ENCODE peak calls at places on chromosomes 16 and 17, in eight cellular contexts. U is BE2C; P is effector memory CD4-positive, alpha-beta T cell; A is MG63; F is foreskin keratinocyte; E is IMR-90; Z is esophagus muscularis mucosa; R is thoracic aorta. T is an unnamed sample. For H3K27me3, the result is how much of the 10 kb centered on the place peaks cover.

GRCh38 chr17:7988750-7989178 is 13.7 kb upstream of the GUCY2D start:
- DNase-seq in Z (no peak), R (peak), A (no peak), U (peak), E (peak), F (peak), P (peak), T (peak)

GRCh38 chr17:79574656-79575055 is 36.2 kb downstream of the RBFOX3 start:
- DNase-seq in E (no peak), U (no peak), P (no peak), Z (no peak), A (no peak), F (no peak), R (no peak), T (no peak)

GRCh38 chr17:45983614-45984310 is 15.3 kb upstream of the STH start:
- DNase-seq in E (no peak), U (no peak), F (no peak), Z (no peak), R (no peak), P (no peak), A (no peak), T (no peak)

GRCh38 chr17:17928422-17929386 is 43.5 kb downstream of the TOM1L2 start:
- DNase-seq in F (no peak), R (no peak), P (no peak), U (no peak), Z (no peak), E (no peak), A (no peak), T (no peak)

GRCh38 chr17:35596530-35597233 is 9.6 kb downstream of the AP2B1 start:
- DNase-seq in R (no peak), F (no peak), E (no peak), A (no peak), Z (no peak), P (no peak), U (no peak), T (no peak)

GRCh38 chr16:85441189-85441889 is 171.8 kb upstream of the GSE1 start:
- DNase-seq in P (no peak), U (no peak), R (no peak), F (no peak), E (no peak), Z (no peak), A (no peak), T (no peak)

GRCh38 chr16:89823087-89823823 is 5.0 kb upstream of the SPIRE2 start:
- DNase-seq in R (no peak), Z (no peak), U (no peak), A (no peak), P (no peak), F (no peak), E (no peak), T (no peak)

GRCh38 chr17:1522626-1523025 is 6.2 kb upstream of the INPP5K start:
- DNase-seq in P (no peak), R (no peak), A (no peak), E (no peak), U (no peak), Z (no peak), F (no peak), T (no peak)

GRCh38 chr17:57645950-57646686 is 99.0 kb downstream of the CCDC182 start:
- DNase-seq in U (no peak), R (no peak), E (peak), F (no peak), A (no peak), P (no peak), Z (no peak), T (no peak)

GRCh38 chr16:17836868-17837602 is 366.3 kb upstream of the XYLT1 start:
- DNase-seq in Z (no peak), F (peak), P (no peak), R (no peak), A (peak), U (no peak), E (peak), T (peak)

GRCh38 chr17:50181155-50181554 is 15.3 kb downstream of the SGCA start:
- DNase-seq in E (no peak), F (no peak), U (no peak), Z (no peak), R (no peak), A (no peak), P (no peak), T (no peak)

GRCh38 chr17:65270499-65270898 is 133.3 kb downstream of the RGS9 start:
- DNase-seq in P (no peak), R (no peak), E (no peak), A (no peak), U (no peak), Z (no peak), F (no peak), T (no peak)

GRCh38 chr17:35847633-35848373 is 20.9 kb downstream of the HEATR9 start:
- DNase-seq in F (no peak), R (no peak), A (no peak), E (no peak), U (no peak), P (no peak), Z (no peak), T (no peak)

GRCh38 chr16:82881517-82881916 is 254.7 kb downstream of the CDH13 start:
- DNase-seq in Z (peak), P (no peak), E (no peak), F (no peak), U (no peak), R (no peak), A (no peak), T (no peak)

GRCh38 chr17:81980752-81981239 is 3.4 kb downstream of the ASPSCR1 start:
- DNase-seq in Z (no peak), E (no peak), P (no peak), U (no peak), F (no peak), R (no peak), A (no peak), T (no peak)

GRCh38 chr16:2751577-2752034 is 832 bp upstream of the SRRM2 start:
- DNase-seq in Z (no peak), A (no peak), F (no peak), R (no peak), P (no peak), E (no peak), U (peak), T (peak)

GRCh38 chr16:86882586-86883280 is 304.4 kb downstream of the FOXL1 start:
- DNase-seq in R (no peak), F (peak), A (peak), E (peak), P (no peak), U (no peak), Z (no peak), T (peak)

GRCh38 chr16:52671560-52671959 is 124.6 kb upstream of the TOX3 start:
- DNase-seq in A (no peak), P (no peak), Z (no peak), F (no peak), E (no peak), U (no peak), R (no peak), T (no peak)

GRCh38 chr17:19724501-19725420 is 8.4 kb upstream of the SLC47A2 start:
- DNase-seq in F (no peak), P (peak), U (no peak), Z (no peak), R (no peak), E (no peak), A (peak), T (no peak)

GRCh38 chr16:13833510-13833909 is 86.4 kb upstream of the ERCC4 start:
- DNase-seq in F (no peak), A (no peak), U (no peak), Z (no peak), P (no peak), E (no peak), R (no peak), T (no peak)

GRCh38 chr17:59643159-59643857 is 23.6 kb downstream of the CLTC start:
- DNase-seq in A (no peak), E (peak), F (peak), P (no peak), Z (no peak), U (no peak), R (no peak), T (no peak)

GRCh38 chr17:63639125-63639524 is 16.9 kb downstream of the MAP3K3 start:
- DNase-seq in E (no peak), F (no peak), R (no peak), A (no peak), Z (no peak), U (no peak), P (no peak), T (no peak)

GRCh38 chr16:5604770-5605169 is 507.2 kb upstream of the EEF2KMT start:
- DNase-seq in U (peak), P (no peak), R (no peak), Z (no peak), A (peak), E (no peak), F (no peak), T (no peak)

GRCh38 chr17:51585514-51586104 is 325.3 kb downstream of the UTP18 start:
- DNase-seq in E (no peak), Z (peak), U (peak), R (no peak), P (no peak), F (no peak), A (no peak), T (no peak)

GRCh38 chr17:15981646-15982580 is 17.6 kb downstream of the ZSWIM7 start:
- DNase-seq in F (peak), E (peak), U (no peak), R (no peak), Z (no peak), A (no peak), P (no peak), T (no peak)

GRCh38 chr17:83056583-83057396 is 22.6 kb upstream of the METRNL start:
- DNase-seq in Z (no peak), A (no peak), U (no peak), R (no peak), E (no peak), P (no peak), F (no peak), T (no peak)

GRCh38 chr17:5219536-5219935 is 15.1 kb downstream of the SCIMP start:
- DNase-seq in U (no peak), Z (no peak), E (no peak), R (no peak), F (peak), A (no peak), P (no peak), T (no peak)

GRCh38 chr16:48188449-48189102 is 32.8 kb upstream of the ABCC12 start:
- DNase-seq in E (no peak), A (no peak), Z (no peak), U (no peak), P (no peak), R (no peak), F (no peak), T (no peak)

GRCh38 chr17:82876149-82876548 is 36.3 kb upstream of the ZNF750 start:
- DNase-seq in U (no peak), A (peak), R (no peak), P (no peak), Z (no peak), E (peak), F (peak), T (no peak)

GRCh38 chr16:80300456-80300855 is 240.3 kb upstream of the DYNLRB2 start:
- DNase-seq in F (peak), Z (no peak), R (no peak), P (no peak), E (no peak), A (peak), U (no peak), T (no peak)

GRCh38 chr17:67800495-67800928 is 24.8 kb upstream of the BPTF start:
- DNase-seq in F (peak), Z (peak), P (peak), U (peak), E (peak), R (peak), A (peak), T (peak)

GRCh38 chr16:56632848-56633365 is 448 bp downstream of the MT1M start:
- DNase-seq in R (no peak), E (no peak), Z (no peak), F (no peak), A (no peak), P (no peak), U (no peak), T (no peak)
- H3K27me3 ChIP-seq in R (under half), E (half or more), Z (half or more), F (half or more), A (under half), P (half or more), U (half or more), T (half or more)

GRCh38 chr16:1081734-1082265 is 9.3 kb downstream of the SSTR5 start:
- DNase-seq in R (no peak), F (no peak), Z (no peak), A (no peak), U (no peak), E (no peak), P (no peak), T (no peak)

GRCh38 chr16:1088295-1089170 is 7.5 kb downstream of the C1QTNF8 start:
- DNase-seq in R (no peak), E (no peak), U (no peak), P (no peak), Z (no peak), A (no peak), F (no peak), T (no peak)

GRCh38 chr16:1082952-1083675 is 10.6 kb downstream of the SSTR5 start:
- DNase-seq in P (no peak), U (no peak), E (no peak), F (no peak), A (no peak), R (no peak), Z (no peak), T (no peak)

GRCh38 chr16:1082266-1082951 is 9.9 kb downstream of the SSTR5 start:
- DNase-seq in U (no peak), E (peak), P (no peak), A (peak), Z (no peak), F (no peak), R (no peak), T (no peak)

DNA sequence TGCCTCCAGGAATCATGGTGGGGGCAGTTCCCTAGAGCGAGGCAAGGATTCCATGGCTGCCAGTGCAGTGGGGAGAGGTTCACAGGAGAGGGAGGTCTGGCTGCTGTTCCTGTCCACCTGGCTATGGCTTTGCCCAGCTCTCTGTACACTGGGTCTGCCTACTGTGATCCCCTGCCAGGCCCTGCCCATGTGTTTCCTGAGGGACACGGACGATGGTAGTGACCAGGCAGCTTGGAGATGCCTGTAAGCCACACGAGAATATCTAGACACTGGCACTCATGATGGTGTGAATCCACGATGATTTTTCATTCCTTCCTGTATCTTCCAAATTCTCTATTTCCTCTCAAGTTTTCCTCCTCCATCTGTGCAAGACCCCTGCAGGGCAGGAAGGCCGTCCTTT is 11.1 kb downstream of the C1QTNF8 start:
- DNase-seq in U (no peak), A (no peak), F (no peak), P (no peak), Z (no peak), E (no peak), R (no peak), T (no peak)
- H3K27me3 ChIP-seq in U (half or more), A (half or more), F (under half), P (under half), Z (half or more), E (under half), R (under half), T (under half)

DNA sequence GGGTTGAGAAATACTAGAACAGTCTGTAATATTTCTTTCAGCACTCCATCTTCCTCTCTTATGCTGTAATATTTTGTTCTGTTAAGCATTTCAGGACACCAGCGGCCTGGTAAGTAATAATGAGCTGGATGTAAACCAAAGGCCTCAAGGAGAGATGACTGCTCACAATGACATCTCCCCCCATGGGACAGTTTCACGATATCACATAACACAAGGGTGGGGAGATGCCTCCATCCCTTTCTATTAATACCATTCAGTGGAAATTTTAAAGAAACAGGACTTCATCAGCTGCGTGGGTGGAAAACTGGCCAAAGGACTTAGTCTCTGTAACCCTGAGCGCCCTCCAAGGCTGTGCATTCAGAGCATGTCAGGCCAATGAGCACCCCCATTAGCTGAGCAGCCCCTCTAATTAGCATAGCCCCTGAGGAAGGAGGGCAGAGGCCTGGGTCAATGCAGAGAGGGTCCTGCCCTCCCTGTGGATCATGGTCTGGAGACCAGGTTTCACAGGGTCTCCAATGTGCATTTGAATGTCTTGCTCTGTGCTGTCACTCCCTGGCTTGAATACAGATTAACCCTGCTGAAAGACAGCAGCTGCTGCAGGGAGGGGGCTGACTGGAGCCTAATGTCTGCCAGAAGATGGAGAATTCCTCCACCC is 156.4 kb downstream of the HS3ST2 start:
- DNase-seq in Z (peak), F (no peak), R (no peak), P (no peak), U (peak), A (no peak), E (no peak), T (no peak)
- H3K27me3 ChIP-seq in Z (under half), F (half or more), R (under half), P (under half), U (under half), A (under half), E (under half), T (under half)

GRCh38 chr17:47707056-47707791 is 13.3 kb downstream of the TBKBP1 start:
- DNase-seq in P (no peak), Z (no peak), F (no peak), E (peak), U (no peak), A (no peak), R (no peak), T (no peak)

GRCh38 chr17:47709594-47709993 is 15.6 kb downstream of the TBKBP1 start:
- DNase-seq in R (no peak), Z (no peak), F (no peak), U (no peak), E (no peak), P (no peak), A (no peak), T (no peak)

GRCh38 chr17:47707884-47708283 is 13.9 kb downstream of the TBKBP1 start:
- DNase-seq in A (no peak), Z (no peak), E (no peak), R (no peak), P (no peak), F (no peak), U (no peak), T (no peak)

GRCh38 chr17:47708312-47708863 is 14.4 kb downstream of the TBKBP1 start:
- DNase-seq in P (no peak), E (no peak), A (no peak), U (no peak), F (no peak), R (no peak), Z (no peak), T (no peak)

DNA sequence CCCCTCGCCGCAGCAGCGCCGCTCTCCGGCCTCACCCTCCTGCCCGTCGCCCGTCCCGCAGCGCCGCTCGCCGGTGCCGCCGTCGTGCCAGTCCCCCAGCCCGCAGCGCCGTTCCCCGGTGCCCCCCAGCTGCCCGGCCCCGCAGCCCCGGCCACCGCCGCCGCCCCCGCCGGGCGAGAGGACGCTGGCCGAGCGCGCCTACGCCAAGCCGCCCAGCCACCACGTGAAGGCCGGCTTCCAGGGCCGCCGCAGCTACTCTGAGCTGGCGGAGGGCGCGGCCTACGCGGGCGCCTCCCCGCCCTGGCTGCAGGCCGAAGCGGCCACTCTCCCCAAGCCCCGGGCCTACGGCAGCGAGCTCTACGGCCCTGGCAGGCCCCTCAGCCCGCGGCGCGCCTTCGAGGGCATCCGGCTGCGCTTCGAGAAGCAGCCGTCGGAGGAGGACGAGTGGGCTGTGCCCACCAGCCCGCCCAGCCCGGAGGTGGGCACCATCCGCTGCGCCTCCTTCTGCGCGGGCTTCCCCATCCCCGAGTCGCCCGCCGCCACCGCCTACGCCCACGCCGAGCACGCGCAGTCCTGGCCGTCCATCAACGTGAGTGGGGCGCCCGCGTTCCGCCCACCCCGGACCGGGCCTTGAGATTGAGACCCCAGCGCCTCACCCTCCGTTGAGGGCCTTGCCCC is 15.0 kb downstream of the TBKBP1 start:
- DNase-seq in R (no peak), F (no peak), A (no peak), Z (no peak), P (no peak), E (peak), U (no peak), T (no peak)
- H3K27me3 ChIP-seq in R (under half), F (under half), A (under half), Z (under half), P (under half), E (under half), U (under half), T (under half)

T was measured in AG04450.